ENCODE peak calls at places on chromosomes 12 and 14, in four cellular contexts. X, C, E and Z are unnamed samples.
A peak's percentile ranks its signal among the peaks of the same experiment; 100 is the strongest.

GRCh38 chr12:89840162-89840922 is 131.7 kb upstream of the ATP2B1 start:
- DNase-seq in X (no peak), C (no peak), E (no peak), Z (no peak)

GRCh38 chr12:103773109-103773905 is 67.7 kb downstream of the NT5DC3 start:
- DNase-seq in X (no peak), C (no peak), E (no peak), Z (no peak)

GRCh38 chr14:40656301-40656700 is 950.4 kb upstream of the LRFN5 start:
- DNase-seq in X (no peak), C (no peak), E (no peak), Z (no peak)

GRCh38 chr12:104226672-104227071 is 11.1 kb downstream of the TXNRD1 start:
- DNase-seq in X (no peak), C (no peak), E (no peak), Z (no peak)

GRCh38 chr14:65462411-65462810 is 49.9 kb downstream of the FUT8 start:
- DNase-seq in X (no peak), C (no peak), E (peak; percentile 85), Z (no peak)

GRCh38 chr14:69519253-69519661 is 34.7 kb downstream of the PLEKHD1 start:
- DNase-seq in X (no peak), C (no peak), E (no peak), Z (no peak)

GRCh38 chr14:103380719-103381377 is 4.4 kb upstream of the MARK3 start:
- DNase-seq in X (no peak), C (no peak), E (no peak), Z (no peak)

GRCh38 chr12:114342651-114343050 is 63.3 kb downstream of the TBX5 start:
- DNase-seq in X (no peak), C (no peak), E (no peak), Z (no peak)

GRCh38 chr14:49306152-49306751 is 279.9 kb downstream of the RPS29 start:
- DNase-seq in X (peak; percentile 5), C (peak; percentile 3), E (no peak), Z (peak; percentile 16)

GRCh38 chr14:89269404-89269803 is 147.6 kb downstream of the FOXN3 start:
- DNase-seq in X (no peak), C (peak; percentile 49), E (no peak), Z (no peak)

GRCh38 chr14:76267322-76268012 is 108.5 kb upstream of the ESRRB start:
- DNase-seq in X (no peak), C (no peak), E (no peak), Z (peak; percentile 73)

GRCh38 chr14:59529189-59529588 is 44.9 kb downstream of the JKAMP start:
- DNase-seq in X (no peak), C (no peak), E (no peak), Z (no peak)

GRCh38 chr12:39431002-39431796 is 11.7 kb downstream of the KIF21A start:
- DNase-seq in X (no peak), C (no peak), E (no peak), Z (no peak)

GRCh38 chr12:5524769-5525436 is 93.0 kb downstream of the NTF3 start:
- DNase-seq in X (no peak), C (no peak), E (no peak), Z (no peak)

GRCh38 chr14:96805906-96806305 is 8.7 kb downstream of the VRK1 start:
- DNase-seq in X (no peak), C (no peak), E (no peak), Z (no peak)

GRCh38 chr14:50321009-50321660 is 9.0 kb downstream of the DMAC2L start:
- DNase-seq in X (peak; percentile 74), C (peak; percentile 68), E (peak; percentile 82), Z (peak; percentile 72)

GRCh38 chr14:33163109-33163508 is 224.4 kb downstream of the NPAS3 start:
- DNase-seq in X (no peak), C (no peak), E (no peak), Z (no peak)

GRCh38 chr14:79584679-79585078 is 626.6 kb downstream of the DIO2 start:
- DNase-seq in X (no peak), C (no peak), E (no peak), Z (no peak)

GRCh38 chr14:83994020-83994419 is 1535.9 kb upstream of the FLRT2 start:
- DNase-seq in X (no peak), C (no peak), E (no peak), Z (no peak)

GRCh38 chr12:67442896-67443295 is 173.7 kb downstream of the CAND1 start:
- DNase-seq in X (no peak), C (no peak), E (no peak), Z (no peak)

GRCh38 chr14:36667679-36668078 is 6.0 kb downstream of the PAX9 start:
- DNase-seq in X (no peak), C (no peak), E (no peak), Z (no peak)

GRCh38 chr14:58536975-58537374 is 100.8 kb upstream of the DACT1 start:
- DNase-seq in X (no peak), C (no peak), E (no peak), Z (no peak)

GRCh38 chr14:27228053-27228452 is 630.2 kb upstream of the NOVA1 start:
- DNase-seq in X (no peak), C (no peak), E (no peak), Z (no peak)

GRCh38 chr12:24756479-24757024 is 192.3 kb downstream of the BCAT1 start:
- DNase-seq in X (no peak), C (no peak), E (no peak), Z (no peak)

GRCh38 chr14:103099081-103099732 is 4.7 kb downstream of the EXOC3L4 start:
- DNase-seq in X (no peak), C (peak; percentile 97), E (no peak), Z (no peak)

GRCh38 chr12:89461649-89462612 is 62.7 kb downstream of the GALNT4 start:
- DNase-seq in X (peak; percentile 51), C (peak; percentile 44), E (no peak), Z (peak; percentile 36)

GRCh38 chr14:59427653-59428578 is 37.3 kb downstream of the GPR135 start:
- DNase-seq in X (no peak), C (no peak), E (no peak), Z (no peak)

GRCh38 chr12:116818341-116818856 is 62.8 kb downstream of the HRK start:
- DNase-seq in X (no peak), C (no peak), E (no peak), Z (peak; percentile 27)

GRCh38 chr12:84605988-84606387 is 306.6 kb downstream of the SLC6A15 start:
- DNase-seq in X (no peak), C (no peak), E (no peak), Z (no peak)

GRCh38 chr12:73210574-73211204 is 938.5 kb downstream of the TRHDE start:
- DNase-seq in X (no peak), C (no peak), E (no peak), Z (no peak)

GRCh38 chr12:34625116-34625515 is 602.8 kb downstream of the ALG10 start:
- DNase-seq in X (no peak), C (peak; percentile 29), E (no peak), Z (no peak)
- TF ChIP-seq PBX3 in X (no peak), C (no peak), E (no peak), Z (no peak)

DNA sequence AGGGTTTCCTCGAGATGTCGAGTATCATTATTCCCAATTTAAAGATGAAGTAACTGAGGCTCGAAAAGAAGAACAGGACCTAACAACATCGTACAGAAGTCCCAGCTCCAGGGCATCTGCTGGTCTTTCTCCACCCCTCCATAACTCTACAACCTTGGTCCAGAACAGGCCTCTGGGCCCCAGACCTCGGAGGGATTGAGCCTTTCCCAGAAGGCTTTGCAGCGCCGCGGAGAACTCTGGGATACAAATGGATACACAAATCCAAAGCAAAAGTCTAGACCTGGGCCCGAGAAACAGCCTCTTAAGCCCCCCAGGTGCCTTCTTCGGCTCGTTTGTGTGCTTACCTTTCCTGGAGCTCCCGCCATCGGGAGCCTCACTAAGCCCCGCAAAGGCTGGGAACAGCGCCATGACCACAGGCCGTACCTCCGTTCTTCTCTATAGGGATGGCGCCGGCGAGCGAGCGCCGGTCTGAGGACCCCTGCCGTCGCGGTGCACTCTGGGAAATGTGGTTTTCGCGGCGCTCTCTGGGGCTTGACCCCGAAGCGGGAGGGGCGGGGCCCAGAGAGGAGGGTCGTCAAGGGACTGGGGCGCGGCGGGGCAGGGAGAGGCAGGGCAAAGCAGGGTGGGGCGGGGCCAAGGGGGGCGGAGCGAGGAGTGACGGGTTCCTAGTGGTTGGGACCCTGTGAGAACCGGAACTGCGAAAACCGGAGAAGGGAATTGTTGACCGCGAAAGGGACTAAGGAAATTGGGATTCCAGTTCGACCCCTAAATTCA is at the start of gene NRDE2:
- DNase-seq in X (peak; percentile 84), C (peak; percentile 94), E (peak; percentile 78), Z (peak; percentile 97)
- TF ChIP-seq CTCF in X (no peak), C (peak; percentile 24), E (no peak), Z (no peak)

GRCh38 chr12:6742833-6743232 is 10.1 kb downstream of the MLF2 start:
- DNase-seq in X (no peak), C (no peak), E (no peak), Z (no peak)
- TF ChIP-seq PBX3 in X (no peak), C (no peak), E (no peak), Z (no peak)

GRCh38 chr12:11607313-11608081 is 42.0 kb upstream of the ETV6 start:
- DNase-seq in X (no peak), C (peak; percentile 75), E (no peak), Z (no peak)
- TF ChIP-seq CTCF in X (no peak), C (no peak), E (no peak), Z (no peak)

DNA sequence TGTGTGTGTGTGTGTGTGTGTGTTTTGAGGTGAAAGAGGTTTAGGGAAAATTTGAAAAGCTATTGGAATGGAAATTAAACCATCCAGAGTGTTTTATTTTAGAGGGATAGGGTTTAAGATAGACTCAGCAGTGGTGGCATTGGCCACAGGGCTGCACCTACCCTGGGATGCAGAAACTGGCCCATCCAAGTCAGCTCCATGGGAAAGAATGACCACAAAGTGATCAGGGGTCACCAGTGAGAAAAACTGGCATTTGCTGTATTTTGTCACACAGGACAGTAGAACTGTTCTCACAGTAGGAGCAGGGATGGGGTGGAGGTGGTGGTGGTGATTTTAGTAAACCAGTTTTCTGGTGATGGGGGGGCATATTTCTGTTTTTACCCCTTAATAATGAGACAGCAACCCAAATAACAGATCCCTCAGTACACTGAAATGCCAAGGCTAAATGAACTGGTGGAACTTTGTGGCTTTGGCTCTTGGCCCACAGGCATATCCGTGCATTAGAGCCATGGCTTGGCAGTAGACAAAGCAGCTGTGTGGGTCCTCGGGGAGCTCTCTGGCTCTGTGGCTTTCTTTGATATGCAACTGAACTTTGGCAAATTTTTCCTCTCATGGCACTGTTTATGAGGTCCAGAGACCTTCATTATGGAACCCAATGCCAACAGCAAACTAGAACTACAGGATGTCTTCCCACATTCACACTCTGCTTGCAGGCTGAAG is 348.3 kb downstream of the ZFP36L1 start:
- DNase-seq in X (no peak), C (peak; percentile 20), E (no peak), Z (no peak)
- TF ChIP-seq PBX3 in X (no peak), C (no peak), E (no peak), Z (peak; percentile 47)

GRCh38 chr12:20946732-20947131 is 136.2 kb downstream of the SLCO1B3 start:
- DNase-seq in X (no peak), C (peak; percentile 1), E (no peak), Z (peak; percentile 5)
- TF ChIP-seq CTCF in X (peak; percentile 42), C (peak; percentile 38), E (peak; percentile 45), Z (peak; percentile 68)

GRCh38 chr14:73623504-73623903 is 11.2 kb downstream of the ACOT6 start:
- DNase-seq in X (no peak), C (no peak), E (no peak), Z (no peak)
- TF ChIP-seq PBX3 in X (no peak), C (no peak), E (no peak), Z (no peak)

GRCh38 chr12:113149361-113150150 is at the start of gene CFAP73:
- DNase-seq in X (peak; percentile 82), C (peak; percentile 76), E (no peak), Z (peak; percentile 88)
- TF ChIP-seq CTCF in X (no peak), C (no peak), E (no peak), Z (peak; percentile 14)